ENCODE peak calls at places on chromosome 11, in nine cellular contexts. One of them, this sample, is unnamed.

GRCh38 chr11:27621440-27622161 is 78.7 kb downstream of the BDNF start:
- DNase-seq in HCT116: no peak
- DNase-seq in GM12878: no peak
- DNase-seq in A549: no peak
- DNase-seq in K562: no peak
- DNase-seq in SK-N-SH: no peak
- DNase-seq in Panc1: no peak
- DNase-seq in GM23338: no peak
- DNase-seq in HepG2: no peak
- DNase-seq in this sample: no peak

GRCh38 chr11:36500315-36500721 is 9.8 kb downstream of the TRAF6 start:
- DNase-seq in SK-N-SH: no peak
- DNase-seq in GM12878: no peak
- DNase-seq in HCT116: no peak
- DNase-seq in Panc1: peak; percentile 27
- DNase-seq in GM23338: no peak
- DNase-seq in A549: peak; percentile 10
- DNase-seq in HepG2: no peak
- DNase-seq in K562: peak; percentile 63
- DNase-seq in this sample: no peak

GRCh38 chr11:8807544-8808225 is 103.3 kb upstream of the AKIP1 start:
- DNase-seq in Panc1: no peak
- DNase-seq in HepG2: no peak
- DNase-seq in GM12878: no peak
- DNase-seq in A549: no peak
- DNase-seq in GM23338: no peak
- DNase-seq in SK-N-SH: no peak
- DNase-seq in HCT116: no peak
- DNase-seq in K562: no peak
- DNase-seq in this sample: no peak

GRCh38 chr11:31815743-31816466 is 4.8 kb upstream of the PAX6 start:
- DNase-seq in K562: peak; percentile 30
- DNase-seq in Panc1: no peak
- DNase-seq in GM12878: no peak
- DNase-seq in GM23338: no peak
- DNase-seq in SK-N-SH: peak; percentile 41
- DNase-seq in HCT116: no peak
- DNase-seq in HepG2: no peak
- DNase-seq in A549: no peak
- DNase-seq in this sample: no peak

GRCh38 chr11:36391062-36391461 is 95.0 kb downstream of the PRR5L start:
- DNase-seq in Panc1: no peak
- DNase-seq in HCT116: no peak
- DNase-seq in A549: no peak
- DNase-seq in GM23338: no peak
- DNase-seq in GM12878: no peak
- DNase-seq in HepG2: no peak
- DNase-seq in K562: no peak
- DNase-seq in SK-N-SH: no peak
- DNase-seq in this sample: no peak

GRCh38 chr11:118907051-118907748 is 18.5 kb downstream of the BCL9L start:
- DNase-seq in GM12878: peak; percentile 61
- DNase-seq in GM23338: peak; percentile 91
- DNase-seq in K562: peak; percentile 88
- DNase-seq in SK-N-SH: peak; percentile 90
- DNase-seq in HCT116: no peak
- DNase-seq in HepG2: peak; percentile 73
- DNase-seq in A549: peak; percentile 47
- DNase-seq in Panc1: peak; percentile 86
- DNase-seq in this sample: peak; percentile 84

GRCh38 chr11:11230802-11231562 is 122.1 kb downstream of the CSNK2A3 start:
- DNase-seq in Panc1: no peak
- DNase-seq in GM23338: peak; percentile 82
- DNase-seq in A549: peak; percentile 24
- DNase-seq in GM12878: peak; percentile 59
- DNase-seq in HepG2: peak; percentile 4
- DNase-seq in HCT116: peak; percentile 6
- DNase-seq in K562: peak; percentile 35
- DNase-seq in SK-N-SH: peak; percentile 36
- DNase-seq in this sample: peak; percentile 4

GRCh38 chr11:117723625-117724024 is 73.4 kb downstream of the DSCAML1 start:
- DNase-seq in SK-N-SH: no peak
- DNase-seq in GM23338: peak; percentile 33
- DNase-seq in GM12878: no peak
- DNase-seq in A549: no peak
- DNase-seq in K562: no peak
- DNase-seq in Panc1: no peak
- DNase-seq in HepG2: no peak
- DNase-seq in HCT116: no peak
- DNase-seq in this sample: no peak

GRCh38 chr11:123286761-123287160 is 91.7 kb upstream of the CLMP start:
- DNase-seq in SK-N-SH: no peak
- DNase-seq in HepG2: no peak
- DNase-seq in GM12878: no peak
- DNase-seq in K562: no peak
- DNase-seq in HCT116: no peak
- DNase-seq in Panc1: no peak
- DNase-seq in GM23338: no peak
- DNase-seq in A549: no peak
- DNase-seq in this sample: no peak

GRCh38 chr11:58575377-58576020 is at the start of gene LPXN:
- DNase-seq in Panc1: no peak
- DNase-seq in SK-N-SH: no peak
- DNase-seq in K562: no peak
- DNase-seq in HCT116: no peak
- DNase-seq in GM12878: no peak
- DNase-seq in A549: no peak
- DNase-seq in GM23338: no peak
- DNase-seq in HepG2: no peak
- DNase-seq in this sample: peak; percentile 76

GRCh38 chr11:43358308-43358669 is 431 bp upstream of the TTC17 start:
- DNase-seq in A549: no peak
- DNase-seq in SK-N-SH: peak; percentile 20
- DNase-seq in GM12878: no peak
- DNase-seq in HepG2: no peak
- DNase-seq in K562: peak; percentile 23
- DNase-seq in HCT116: no peak
- DNase-seq in Panc1: no peak
- DNase-seq in GM23338: peak; percentile 6
- DNase-seq in this sample: no peak

DNA sequence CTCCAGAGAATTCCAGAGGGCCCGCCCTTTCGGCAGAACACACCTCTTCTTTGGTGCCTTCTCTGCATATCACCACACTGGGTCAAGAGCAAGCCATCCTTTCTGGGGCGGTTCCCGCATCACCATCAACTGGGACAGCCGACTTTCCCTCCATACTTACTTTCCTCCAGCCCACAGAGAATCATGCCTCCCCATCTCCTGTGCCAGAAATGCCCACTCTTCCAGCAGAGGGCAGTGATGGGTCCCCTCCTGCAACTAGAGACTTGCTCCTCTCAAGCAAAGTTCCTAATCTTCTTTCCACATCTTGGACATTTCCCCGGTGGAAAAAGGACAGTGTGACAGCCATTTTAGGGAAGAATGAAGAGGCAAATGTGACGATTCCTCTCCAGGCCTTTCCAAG is 157.7 kb downstream of the C11orf91 start:
- DNase-seq in HepG2: peak; percentile 23
- DNase-seq in SK-N-SH: peak; percentile 59
- DNase-seq in GM12878: no peak
- DNase-seq in Panc1: peak; percentile 43
- DNase-seq in A549: peak; percentile 86
- DNase-seq in K562: peak; percentile 47
- DNase-seq in GM23338: peak; percentile 77
- DNase-seq in HCT116: peak; percentile 22
- DNase-seq in this sample: no peak
- TF ChIP-seq REST in HepG2: no peak
- TF ChIP-seq REST in SK-N-SH: no peak
- TF ChIP-seq REST in GM12878: no peak
- TF ChIP-seq REST in Panc1: no peak
- TF ChIP-seq REST in A549: no peak
- TF ChIP-seq REST in K562: no peak
- TF ChIP-seq REST in GM23338: no peak
- TF ChIP-seq REST in HCT116: no peak
- TF ChIP-seq REST in this sample: no peak

DNA sequence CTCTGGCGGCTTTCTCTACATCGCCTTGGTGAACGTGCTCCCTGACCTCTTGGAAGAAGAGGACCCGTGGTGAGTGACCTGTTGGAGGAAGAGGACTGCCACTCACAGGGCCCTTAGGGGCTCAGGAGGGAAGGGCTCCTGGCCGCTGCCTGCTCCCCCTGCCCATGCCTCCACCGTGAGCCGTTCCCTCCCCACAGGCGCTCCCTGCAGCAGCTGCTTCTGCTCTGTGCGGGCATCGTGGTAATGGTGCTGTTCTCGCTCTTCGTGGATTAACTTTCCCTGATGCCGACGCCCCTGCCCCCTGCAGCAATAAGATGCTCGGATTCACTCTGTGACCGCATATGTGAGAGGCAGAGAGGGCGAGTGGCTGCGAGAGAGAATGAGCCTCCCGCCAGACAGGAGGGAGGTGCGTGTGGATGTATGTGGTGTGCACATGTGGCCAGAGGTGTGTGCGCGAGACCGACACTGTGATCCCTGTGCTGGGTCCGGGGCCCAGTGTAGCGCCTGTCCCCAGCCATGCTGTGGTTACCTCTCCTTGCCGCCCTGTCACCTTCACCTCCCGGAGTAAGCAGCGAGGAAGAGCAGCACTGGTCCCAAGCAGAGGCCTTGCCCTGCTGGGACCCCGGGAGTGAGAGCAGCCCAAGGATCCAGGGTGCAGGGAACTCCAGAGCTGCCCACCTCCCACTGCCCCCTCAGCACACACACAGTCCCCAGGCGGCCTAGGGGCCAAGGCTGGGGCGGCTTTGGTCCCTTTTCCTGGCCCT is 6.9 kb downstream of the SLC39A13 start:
- DNase-seq in HCT116: no peak
- DNase-seq in GM23338: no peak
- DNase-seq in K562: no peak
- DNase-seq in A549: no peak
- DNase-seq in GM12878: no peak
- DNase-seq in SK-N-SH: no peak
- DNase-seq in Panc1: no peak
- DNase-seq in HepG2: no peak
- DNase-seq in this sample: no peak
- H3K27ac ChIP-seq in HCT116: peak overlapping the region; percentile 84
- H3K27ac ChIP-seq in GM23338: peak overlapping the region; percentile 45
- H3K27ac ChIP-seq in K562: no peak overlapping the region
- H3K27ac ChIP-seq in A549: peak overlapping the region; percentile 81
- H3K27ac ChIP-seq in GM12878: no peak overlapping the region
- H3K27ac ChIP-seq in SK-N-SH: peak overlapping the region; percentile 83
- H3K27ac ChIP-seq in Panc1: peak overlapping the region; percentile 53
- H3K27ac ChIP-seq in HepG2: no peak overlapping the region
- H3K27ac ChIP-seq in this sample: no peak overlapping the region

GRCh38 chr11:65976216-65977176 is 15.0 kb downstream of the SART1 start:
- DNase-seq in A549: no peak
- DNase-seq in K562: no peak
- DNase-seq in GM23338: no peak
- DNase-seq in GM12878: no peak
- DNase-seq in Panc1: no peak
- DNase-seq in HepG2: no peak
- DNase-seq in SK-N-SH: peak; percentile 17
- DNase-seq in HCT116: no peak
- DNase-seq in this sample: no peak

GRCh38 chr11:65975771-65976170 is 14.2 kb downstream of the SART1 start:
- DNase-seq in GM12878: no peak
- DNase-seq in K562: no peak
- DNase-seq in Panc1: no peak
- DNase-seq in HCT116: no peak
- DNase-seq in SK-N-SH: peak; percentile 17
- DNase-seq in A549: no peak
- DNase-seq in HepG2: no peak
- DNase-seq in GM23338: no peak
- DNase-seq in this sample: no peak

GRCh38 chr11:65977621-65978390 is 16.3 kb downstream of the SART1 start:
- DNase-seq in HCT116: no peak
- DNase-seq in GM12878: no peak
- DNase-seq in GM23338: no peak
- DNase-seq in SK-N-SH: peak; percentile 12
- DNase-seq in HepG2: no peak
- DNase-seq in A549: no peak
- DNase-seq in Panc1: no peak
- DNase-seq in K562: no peak
- DNase-seq in this sample: no peak

GRCh38 chr11:65972116-65972515 is 10.6 kb downstream of the SART1 start:
- DNase-seq in K562: no peak
- DNase-seq in Panc1: no peak
- DNase-seq in GM12878: no peak
- DNase-seq in A549: no peak
- DNase-seq in GM23338: no peak
- DNase-seq in SK-N-SH: no peak
- DNase-seq in HCT116: no peak
- DNase-seq in HepG2: no peak
- DNase-seq in this sample: no peak

DNA sequence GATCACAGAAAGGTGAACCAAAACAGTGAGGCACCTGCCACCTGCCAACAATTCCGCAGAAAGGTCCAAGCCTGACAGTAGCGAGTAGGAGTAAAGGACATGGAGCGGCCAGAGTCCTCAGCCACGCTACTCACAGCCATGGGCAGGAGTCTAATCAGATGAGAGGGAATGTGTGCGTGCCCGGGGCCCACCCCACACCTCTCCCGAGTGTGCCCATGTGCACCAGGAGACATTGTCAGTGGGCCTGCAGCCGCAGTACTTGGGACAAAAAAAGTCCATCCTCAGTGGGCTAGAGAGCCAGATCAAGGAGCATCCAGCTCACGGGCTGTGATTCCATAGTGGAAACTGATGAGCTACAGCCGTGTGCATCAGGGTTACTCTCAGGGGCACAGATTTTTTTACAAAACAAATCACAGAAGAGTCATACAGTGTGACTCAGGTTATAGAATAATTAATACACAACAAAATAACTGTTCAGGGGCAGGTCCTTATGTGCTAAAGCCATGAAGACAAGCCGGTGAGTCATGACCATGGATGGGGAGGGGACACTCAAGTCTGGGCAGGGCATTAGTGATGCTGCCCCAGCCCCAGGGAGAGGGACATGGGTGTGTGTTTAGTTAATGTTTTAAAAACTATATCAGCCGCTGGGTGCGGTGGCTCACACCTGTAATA is 12.0 kb downstream of the SART1 start:
- DNase-seq in HepG2: no peak
- DNase-seq in GM23338: no peak
- DNase-seq in GM12878: no peak
- DNase-seq in HCT116: no peak
- DNase-seq in K562: no peak
- DNase-seq in A549: no peak
- DNase-seq in Panc1: no peak
- DNase-seq in SK-N-SH: no peak
- DNase-seq in this sample: no peak
- TF ChIP-seq REST in HepG2: no peak
- TF ChIP-seq REST in GM23338: no peak
- TF ChIP-seq REST in GM12878: no peak
- TF ChIP-seq REST in HCT116: no peak
- TF ChIP-seq REST in K562: no peak
- TF ChIP-seq REST in A549: no peak
- TF ChIP-seq REST in Panc1: no peak
- TF ChIP-seq REST in SK-N-SH: no peak
- TF ChIP-seq REST in this sample: no peak

GRCh38 chr11:73465019-73465675 is 88.9 kb downstream of the RELT start:
- DNase-seq in A549: no peak
- DNase-seq in HCT116: no peak
- DNase-seq in Panc1: no peak
- DNase-seq in SK-N-SH: peak; percentile 36
- DNase-seq in K562: no peak
- DNase-seq in HepG2: no peak
- DNase-seq in GM12878: no peak
- DNase-seq in GM23338: no peak
- DNase-seq in this sample: no peak
- H3K27ac ChIP-seq in A549: no peak overlapping the region
- H3K27ac ChIP-seq in HCT116: no peak overlapping the region
- H3K27ac ChIP-seq in Panc1: no peak overlapping the region
- H3K27ac ChIP-seq in SK-N-SH: peak overlapping the region; percentile 47
- H3K27ac ChIP-seq in K562: no peak overlapping the region
- H3K27ac ChIP-seq in HepG2: no peak overlapping the region
- H3K27ac ChIP-seq in GM12878: no peak overlapping the region
- H3K27ac ChIP-seq in GM23338: no peak overlapping the region
- H3K27ac ChIP-seq in this sample: no peak overlapping the region